ENCODE peak calls at places on chromosomes 5 and 9, in seven cellular contexts. D is M059J; Z is fibroblast of gingiva; J is kidney tubule cell; H is aorta; S is activated CD4-positive, alpha-beta T cell treated with anti-CD3 and anti-CD28 coated beads for 24 hours; C is anterior cingulate cortex. U is an unnamed sample.

GRCh38 chr5:154481584-154482381 is 3.8 kb upstream of the HAND1 start:
- DNase-seq in D (no peak), Z (no peak), J (no peak), H (no peak), S (no peak), C (no peak), U (no peak)

GRCh38 chr5:1032011-1032410 is 23.4 kb downstream of the NKD2 start:
- DNase-seq in D (no peak), Z (no peak), J (no peak), H (no peak), S (no peak), C (no peak), U (no peak)

GRCh38 chr9:89182369-89182768 is 3.8 kb upstream of the SHC3 start:
- DNase-seq in D (no peak), Z (no peak), J (no peak), H (no peak), S (no peak), C (no peak), U (no peak)

GRCh38 chr9:124624735-124624992 is 117.5 kb upstream of the NR5A1 start:
- DNase-seq in D (no peak), Z (peak), J (no peak), H (no peak), S (no peak), C (no peak), U (no peak)

GRCh38 chr9:37943329-37944265 is 39.7 kb upstream of the SLC25A51 start:
- DNase-seq in D (peak), Z (peak), J (peak), H (peak), S (no peak), C (peak), U (peak)

GRCh38 chr9:19137282-19137681 is 10.0 kb upstream of the PLIN2 start:
- DNase-seq in D (peak), Z (peak), J (peak), H (no peak), S (no peak), C (no peak), U (no peak)

GRCh38 chr5:68268363-68269130 is 53.0 kb downstream of the PIK3R1 start:
- DNase-seq in D (no peak), Z (no peak), J (no peak), H (no peak), S (no peak), C (no peak), U (no peak)

GRCh38 chr9:95874303-95874988 is 1.0 kb upstream of the ERCC6L2 start:
- DNase-seq in D (peak), Z (peak), J (peak), H (no peak), S (no peak), C (no peak), U (no peak)

GRCh38 chr9:90726215-90726614 is 75.4 kb upstream of the SYK start:
- DNase-seq in D (no peak), Z (no peak), J (no peak), H (no peak), S (no peak), C (no peak), U (no peak)

GRCh38 chr5:140205952-140206351 is 31.0 kb downstream of the CYSTM1 start:
- DNase-seq in D (no peak), Z (no peak), J (no peak), H (no peak), S (no peak), C (no peak), U (no peak)

GRCh38 chr9:120663380-120663779 is 50.9 kb downstream of the MEGF9 start:
- DNase-seq in D (no peak), Z (no peak), J (no peak), H (no peak), S (no peak), C (no peak), U (no peak)

GRCh38 chr5:169895876-169896275 is 84.4 kb downstream of the INSYN2B start:
- DNase-seq in D (no peak), Z (peak), J (no peak), H (peak), S (no peak), C (peak), U (no peak)

U was measured in ovary.